ENCODE peak calls at places on chromosomes 16 and 17, in eight cellular contexts. F is occipital lobe; D is T-cell; S is RPMI8226; W is stimulated activated naive B cell treated with anti-CD40 and anti-IgM and Interleukin-4, amounts not matched to agents 10 μg/mL and 1 μg/mL and 100 μg/mL, for 72 hours; K is neural crest cell; H is amygdala; X is fibroblast of pulmonary artery. U is an unnamed sample.

GRCh38 chr17:1229354-1229890 is 40.8 kb upstream of the BHLHA9 start:
- DNase-seq in F (peak; percentile 8), D (peak; percentile 21), S (peak; percentile 80), W (peak; percentile 80), K (no peak), H (no peak), X (no peak), U (no peak)

GRCh38 chr17:11366451-11366850 is 125.4 kb downstream of the SHISA6 start:
- DNase-seq in F (peak; percentile 17), D (no peak), S (no peak), W (no peak), K (no peak), H (no peak), X (no peak), U (no peak)

GRCh38 chr16:4411684-4412083 is 4.7 kb downstream of the CORO7 start:
- DNase-seq in F (peak; percentile 88), D (no peak), S (no peak), W (no peak), K (peak; percentile 53), H (peak; percentile 90), X (no peak), U (no peak)

GRCh38 chr16:72111653-72112451 is 18.2 kb downstream of the DHX38 start:
- DNase-seq in F (no peak), D (no peak), S (no peak), W (no peak), K (no peak), H (no peak), X (no peak), U (no peak)

GRCh38 chr16:57316390-57317017 is 32.0 kb upstream of the PLLP start:
- DNase-seq in F (no peak), D (no peak), S (no peak), W (no peak), K (no peak), H (no peak), X (peak; percentile 96), U (no peak)

GRCh38 chr16:48231675-48232214 is 12.4 kb upstream of the LONP2 start:
- DNase-seq in F (no peak), D (no peak), S (peak; percentile 30), W (no peak), K (peak; percentile 28), H (no peak), X (peak; percentile 63), U (no peak)

GRCh38 chr17:30336369-30337171 is 2.7 kb upstream of the TMIGD1 start:
- DNase-seq in F (no peak), D (peak; percentile 53), S (peak; percentile 68), W (peak; percentile 33), K (peak; percentile 37), H (no peak), X (peak; percentile 66), U (peak; percentile 35)

GRCh38 chr17:28166478-28166877 is 124.0 kb downstream of the NLK start:
- DNase-seq in F (no peak), D (no peak), S (no peak), W (no peak), K (no peak), H (no peak), X (no peak), U (no peak)

GRCh38 chr16:68190745-68191510 is 45.0 kb downstream of the ESRP2 start:
- DNase-seq in F (no peak), D (no peak), S (no peak), W (no peak), K (no peak), H (peak; percentile 43), X (no peak), U (no peak)

GRCh38 chr17:18182978-18183333 is 672 bp upstream of the ALKBH5 start:
- DNase-seq in F (peak; percentile 88), D (peak; percentile 75), S (peak; percentile 91), W (no peak), K (peak; percentile 65), H (peak; percentile 82), X (peak; percentile 86), U (peak; percentile 68)